ENCODE peak calls at places on chromosomes 6 and 20, in eight cellular contexts. G, J, D, S, H, K, U and W are unnamed samples.

GRCh38 chr6:12148317-12148801 is 136.2 kb downstream of the HIVEP1 start:
- ATAC-seq in G (no peak), J (no peak), D (no peak), S (no peak), H (no peak), K (no peak), U (no peak), W (peak)

GRCh38 chr6:30759575-30760239 is 15.4 kb upstream of the IER3 start:
- ATAC-seq in G (no peak), J (no peak), D (no peak), S (peak), H (no peak), K (no peak), U (no peak), W (no peak)

GRCh38 chr6:28393912-28394662 is 5.5 kb downstream of the ZSCAN12 start:
- ATAC-seq in G (no peak), J (no peak), D (no peak), S (no peak), H (no peak), K (no peak), U (no peak), W (no peak)

GRCh38 chr6:139109558-139109957 is 25.3 kb upstream of the HECA start:
- ATAC-seq in G (peak), J (no peak), D (peak), S (no peak), H (peak), K (peak), U (no peak), W (peak)

GRCh38 chr20:5353624-5354496 is 37.1 kb upstream of the PROKR2 start:
- ATAC-seq in G (no peak), J (no peak), D (no peak), S (no peak), H (peak), K (peak), U (no peak), W (peak)

GRCh38 chr20:63758152-63758551 is 18.6 kb downstream of the SLC2A4RG start:
- ATAC-seq in G (no peak), J (no peak), D (no peak), S (no peak), H (no peak), K (no peak), U (no peak), W (no peak)

GRCh38 chr20:63885264-63886053 is 9.5 kb upstream of the DNAJC5 start:
- ATAC-seq in G (peak), J (no peak), D (no peak), S (no peak), H (peak), K (peak), U (no peak), W (peak)

GRCh38 chr6:131534654-131534956 is 38.4 kb upstream of the ARG1 start:
- ATAC-seq in G (no peak), J (no peak), D (no peak), S (no peak), H (no peak), K (no peak), U (no peak), W (no peak)

GRCh38 chr6:111957623-111958315 is 84.5 kb upstream of the FYN start:
- ATAC-seq in G (peak), J (no peak), D (no peak), S (no peak), H (no peak), K (no peak), U (no peak), W (no peak)

GRCh38 chr6:135451617-135452190 is 45.8 kb downstream of the AHI1 start:
- ATAC-seq in G (peak), J (peak), D (peak), S (peak), H (no peak), K (no peak), U (no peak), W (no peak)

GRCh38 chr6:82589509-82590206 is 226.0 kb downstream of the TPBG start:
- ATAC-seq in G (peak), J (no peak), D (no peak), S (peak), H (peak), K (peak), U (no peak), W (peak)

GRCh38 chr6:131910219-131910589 is 41.0 kb downstream of the CCN2 start:
- ATAC-seq in G (no peak), J (no peak), D (no peak), S (no peak), H (peak), K (no peak), U (no peak), W (peak)

GRCh38 chr6:138105446-138105845 is 1.8 kb downstream of the PERP start:
- ATAC-seq in G (no peak), J (no peak), D (no peak), S (no peak), H (no peak), K (no peak), U (no peak), W (no peak)

GRCh38 chr6:16575655-16576054 is 185.6 kb downstream of the ATXN1 start:
- ATAC-seq in G (no peak), J (no peak), D (no peak), S (no peak), H (no peak), K (no peak), U (no peak), W (no peak)

GRCh38 chr20:64050261-64051032 is 1.0 kb upstream of the SOX18 start:
- ATAC-seq in G (peak), J (no peak), D (no peak), S (no peak), H (no peak), K (no peak), U (no peak), W (no peak)

GRCh38 chr20:49647509-49647908 is 66.2 kb downstream of the B4GALT5 start:
- ATAC-seq in G (no peak), J (no peak), D (no peak), S (no peak), H (no peak), K (no peak), U (no peak), W (no peak)

GRCh38 chr20:35502352-35502751 is 27.1 kb downstream of the C20orf173 start:
- ATAC-seq in G (peak), J (no peak), D (peak), S (no peak), H (no peak), K (no peak), U (no peak), W (no peak)

GRCh38 chr6:93305088-93305487 is 114.3 kb downstream of the EPHA7 start:
- ATAC-seq in G (no peak), J (no peak), D (no peak), S (no peak), H (no peak), K (no peak), U (no peak), W (no peak)

GRCh38 chr20:32908334-32909292 is 49.9 kb downstream of the EFCAB8 start:
- ATAC-seq in G (no peak), J (no peak), D (no peak), S (no peak), H (no peak), K (no peak), U (no peak), W (no peak)

GRCh38 chr20:1810926-1811620 is 84.1 kb upstream of the SIRPA start:
- ATAC-seq in G (no peak), J (peak), D (peak), S (peak), H (no peak), K (no peak), U (no peak), W (no peak)

GRCh38 chr20:35981969-35982368 is 13.6 kb downstream of the CNBD2 start:
- ATAC-seq in G (peak), J (no peak), D (no peak), S (peak), H (no peak), K (no peak), U (no peak), W (no peak)

GRCh38 chr20:40741507-40742106 is 52.6 kb upstream of the MAFB start:
- ATAC-seq in G (peak), J (no peak), D (no peak), S (peak), H (peak), K (no peak), U (no peak), W (no peak)

GRCh38 chr6:25053875-25054371 is 118.2 kb upstream of the RIPOR2 start:
- ATAC-seq in G (peak), J (peak), D (peak), S (peak), H (peak), K (peak), U (peak), W (peak)

GRCh38 chr6:137846274-137846673 is 20.8 kb upstream of the TNFAIP3 start:
- ATAC-seq in G (no peak), J (no peak), D (no peak), S (no peak), H (no peak), K (no peak), U (no peak), W (no peak)

GRCh38 chr6:18213439-18213838 is 50.9 kb downstream of the DEK start:
- ATAC-seq in G (peak), J (no peak), D (no peak), S (no peak), H (peak), K (no peak), U (no peak), W (peak)

GRCh38 chr20:38970302-38970701 is 8.2 kb downstream of the DHX35 start:
- ATAC-seq in G (no peak), J (no peak), D (no peak), S (no peak), H (peak), K (no peak), U (no peak), W (peak)

GRCh38 chr20:31602779-31603441 is 2.2 kb upstream of the ID1 start:
- ATAC-seq in G (peak), J (no peak), D (peak), S (no peak), H (peak), K (peak), U (peak), W (peak)

GRCh38 chr20:36821964-36822437 is 48.4 kb upstream of the DSN1 start:
- ATAC-seq in G (no peak), J (no peak), D (no peak), S (no peak), H (peak), K (no peak), U (no peak), W (no peak)

GRCh38 chr6:52089758-52090348 is 2.4 kb upstream of the PKHD1 start:
- ATAC-seq in G (no peak), J (no peak), D (no peak), S (no peak), H (no peak), K (no peak), U (no peak), W (no peak)

GRCh38 chr20:50027611-50028105 is 44.9 kb downstream of the SNAI1 start:
- ATAC-seq in G (no peak), J (no peak), D (no peak), S (peak), H (no peak), K (no peak), U (no peak), W (no peak)

GRCh38 chr6:39114395-39114706 is 635 bp downstream of the SAYSD1 start:
- ATAC-seq in G (peak), J (peak), D (peak), S (peak), H (peak), K (no peak), U (peak), W (peak)

GRCh38 chr6:11778648-11779307 is at the start of gene ADTRP:
- ATAC-seq in G (no peak), J (no peak), D (no peak), S (peak), H (no peak), K (no peak), U (no peak), W (no peak)

GRCh38 chr6:131976545-131977061 is 25.4 kb upstream of the CCN2 start:
- ATAC-seq in G (no peak), J (no peak), D (no peak), S (no peak), H (no peak), K (no peak), U (no peak), W (no peak)

GRCh38 chr6:150547511-150548222 is 52.0 kb upstream of the PLEKHG1 start:
- ATAC-seq in G (no peak), J (no peak), D (no peak), S (no peak), H (no peak), K (no peak), U (no peak), W (no peak)

GRCh38 chr6:22290045-22290444 is 6.8 kb downstream of the PRL start:
- ATAC-seq in G (no peak), J (no peak), D (no peak), S (no peak), H (no peak), K (no peak), U (no peak), W (no peak)

GRCh38 chr6:94300424-94301144 is 881.2 kb upstream of the EPHA7 start:
- ATAC-seq in G (no peak), J (no peak), D (no peak), S (no peak), H (no peak), K (no peak), U (no peak), W (no peak)

GRCh38 chr6:38302081-38302480 is 337.6 kb downstream of the BTBD9 start:
- ATAC-seq in G (no peak), J (no peak), D (no peak), S (no peak), H (no peak), K (peak), U (no peak), W (peak)